ENCODE peak calls at places on chromosomes 13 and 19, in ten cellular contexts. F is hepatocyte, P is suprapubic skin, N is progenitor cell of endocrine pancreas, H is WERI-Rb-1, S is fibroblast of pulmonary artery, U is K562, W is brain microvascular endothelial cell, M is thoracic aorta, A is heart right ventricle. L is an unnamed sample.

GRCh38 chr13:112711528-112712265 is 21.9 kb downstream of the ATP11A start:
- DNase-seq in F (peak; percentile 95), N (peak; percentile 44), H (no peak), P (peak; percentile 86), U (peak; percentile 88), S (peak; percentile 97), M (peak; percentile 74), A (peak; percentile 88), W (peak; percentile 88), L (no peak)

GRCh38 chr13:39347926-39348901 is 254.8 kb downstream of the LHFPL6 start:
- DNase-seq in U (no peak), N (no peak), H (no peak), S (no peak), M (no peak), F (peak; percentile 6), A (peak; percentile 63), P (no peak), W (no peak), L (no peak)

GRCh38 chr19:19591133-19591825 is 27.2 kb downstream of the PBX4 start:
- DNase-seq in S (peak; percentile 90), P (no peak), A (no peak), F (peak; percentile 75), W (peak; percentile 88), M (no peak), N (no peak), H (no peak), U (no peak), L (no peak)

GRCh38 chr13:86161257-86161656 is 362.0 kb upstream of the SLITRK6 start:
- DNase-seq in M (no peak), U (no peak), P (no peak), N (no peak), S (no peak), W (no peak), H (no peak), A (no peak), F (no peak), L (no peak)

GRCh38 chr13:110575322-110576069 is 14.0 kb upstream of the RAB20 start:
- DNase-seq in S (peak; percentile 21), M (no peak), F (no peak), H (peak; percentile 61), W (peak; percentile 14), N (no peak), A (peak; percentile 33), P (no peak), U (peak; percentile 29), L (no peak)

GRCh38 chr13:103188688-103189326 is 122.6 kb upstream of the SLC10A2 start:
- DNase-seq in M (no peak), H (no peak), W (no peak), F (peak; percentile 47), U (no peak), P (no peak), A (no peak), S (peak; percentile 60), N (no peak), L (no peak)

GRCh38 chr13:79628463-79628862 is 147.5 kb downstream of the NDFIP2 start:
- DNase-seq in U (no peak), S (no peak), F (no peak), A (no peak), W (no peak), P (no peak), M (no peak), H (no peak), N (no peak), L (no peak)

GRCh38 chr19:27392027-27392632 is 1820.8 kb downstream of the UQCRFS1 start:
- DNase-seq in U (no peak), H (no peak), W (no peak), N (no peak), A (no peak), S (no peak), F (no peak), P (peak; percentile 67), M (no peak), L (peak; percentile 31)

GRCh38 chr13:43132228-43132627 is 108.8 kb downstream of the DNAJC15 start:
- DNase-seq in M (no peak), F (peak; percentile 69), S (peak; percentile 50), A (peak; percentile 21), P (no peak), W (peak; percentile 48), U (no peak), N (no peak), H (peak; percentile 32), L (no peak)
- TF ChIP-seq CTCF in M (no peak), F (peak; percentile 46), S (peak; percentile 33), A (peak; percentile 17), P (no peak), W (peak; percentile 62), U (peak; percentile 35), N (peak; percentile 42), H (peak; percentile 26), L (peak; percentile 49)

GRCh38 chr19:43754562-43755255 is at the start of gene SMG9:
- DNase-seq in W (peak; percentile 94), S (peak; percentile 98), F (peak; percentile 99), U (peak; percentile 97), A (peak; percentile 98), H (peak; percentile 98), M (peak; percentile 83), P (peak; percentile 98), N (peak; percentile 98), L (peak; percentile 100)
- TF ChIP-seq CTCF in W (no peak), S (no peak), F (no peak), U (no peak), A (no peak), H (no peak), M (peak; percentile 7), P (no peak), N (no peak), L (no peak)

DNA sequence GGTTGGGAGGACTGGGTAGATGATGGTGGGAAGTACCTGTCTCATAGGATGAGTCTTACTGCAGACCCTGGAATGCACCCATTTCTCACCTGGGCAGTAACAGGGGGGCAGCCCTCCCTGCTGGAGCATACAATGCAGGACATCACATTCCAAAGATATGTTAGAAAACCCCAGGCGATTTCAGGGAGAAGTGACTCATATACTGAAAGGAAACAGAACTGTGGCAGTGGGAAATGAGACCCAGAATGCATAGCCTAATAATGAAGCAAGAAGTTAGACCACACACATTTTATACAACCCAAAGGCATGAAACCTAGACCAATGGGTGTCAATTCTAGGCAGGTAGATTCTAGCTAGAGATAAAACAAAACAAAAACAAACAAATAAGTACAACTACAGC is 402.7 kb downstream of the IRS2 start:
- DNase-seq in W (peak; percentile 79), S (peak; percentile 61), P (no peak), U (no peak), M (no peak), A (no peak), H (no peak), F (peak; percentile 33), N (no peak), L (no peak)
- TF ChIP-seq CTCF in W (no peak), S (no peak), P (no peak), U (no peak), M (no peak), A (no peak), H (no peak), F (no peak), N (no peak), L (no peak)

GRCh38 chr19:44512326-44513298 is 12.3 kb upstream of the ZNF180 start:
- DNase-seq in P (no peak), S (peak; percentile 76), A (no peak), U (peak; percentile 78), W (peak; percentile 36), N (peak; percentile 55), M (no peak), F (peak; percentile 32), H (peak; percentile 67), L (no peak)
- TF ChIP-seq CTCF in P (no peak), S (peak; percentile 64), A (no peak), U (peak; percentile 73), W (peak; percentile 76), N (peak; percentile 67), M (no peak), F (peak; percentile 49), H (peak; percentile 74), L (peak; percentile 69)

DNA sequence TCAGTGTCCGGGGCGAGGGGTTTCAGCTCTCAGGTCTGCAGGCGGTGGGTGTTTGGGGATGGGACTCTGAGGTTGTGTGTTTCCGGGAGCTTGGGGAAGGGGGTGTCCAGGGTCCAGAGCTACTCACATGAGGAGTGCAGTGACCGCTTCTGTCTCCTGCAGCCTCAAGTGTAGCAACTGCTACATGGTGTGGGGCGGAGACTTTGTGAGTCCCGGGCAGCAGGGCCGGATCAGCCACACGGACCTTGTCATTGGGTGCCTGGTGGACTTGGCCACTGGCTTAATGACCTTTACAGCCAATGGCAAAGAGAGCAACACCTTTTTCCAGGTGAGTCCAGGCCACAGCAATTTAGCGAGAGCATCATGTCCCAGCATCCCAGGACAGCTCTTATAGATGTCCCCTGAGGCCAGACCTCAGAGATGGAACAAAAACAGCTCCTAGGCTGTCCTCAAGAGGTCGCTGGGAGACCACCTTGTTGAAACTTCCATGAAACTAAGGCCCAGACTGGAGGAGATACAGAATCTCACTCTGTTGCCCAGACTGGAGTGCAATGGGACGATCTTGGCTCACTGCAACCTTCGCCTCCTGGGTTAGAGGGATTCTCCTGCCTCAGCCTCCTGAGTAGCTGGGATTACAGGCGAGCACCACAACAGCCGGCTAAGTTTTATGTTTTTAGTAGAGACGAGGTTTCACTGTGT is 44.9 kb downstream of the RYR1 start:
- DNase-seq in U (peak; percentile 52), H (peak; percentile 65), P (no peak), W (peak; percentile 1), A (no peak), M (no peak), S (peak; percentile 6), N (no peak), F (no peak), L (no peak)
- TF ChIP-seq CTCF in U (peak; percentile 74), H (peak; percentile 79), P (no peak), W (peak; percentile 44), A (no peak), M (no peak), S (no peak), N (peak; percentile 49), F (no peak), L (peak; percentile 48)

L was measured in type B pancreatic cell.